ENCODE peak calls at places on chromosomes 13 and 19, in five cellular contexts. V, T, K, B and I are unnamed samples.

GRCh38 chr13:33015275-33015674 is 948 bp upstream of the KL start:
- DNase-seq in V (no peak), T (no peak), K (no peak), B (no peak), I (no peak)

GRCh38 chr13:65911546-65912193 is 1318.5 kb downstream of the PCDH9 start:
- DNase-seq in V (no peak), T (no peak), K (no peak), B (no peak), I (no peak)

GRCh38 chr19:35939307-35940077 is 3.3 kb downstream of the LRFN3 start:
- DNase-seq in V (no peak), T (no peak), K (no peak), B (no peak), I (no peak)

GRCh38 chr19:16168465-16169081 is 4.8 kb downstream of the CIB3 start:
- DNase-seq in V (peak), T (peak), K (no peak), B (no peak), I (no peak)

GRCh38 chr19:1860133-1860775 is 3.1 kb downstream of the KLF16 start:
- DNase-seq in V (peak), T (peak), K (no peak), B (peak), I (peak)

GRCh38 chr13:74132152-74132767 is 1.9 kb downstream of the KLF12 start:
- DNase-seq in V (peak), T (no peak), K (no peak), B (peak), I (peak)

GRCh38 chr13:111531505-111531904 is 211.1 kb downstream of the TEX29 start:
- DNase-seq in V (no peak), T (no peak), K (no peak), B (no peak), I (no peak)

GRCh38 chr19:55080915-55081772 is 5.5 kb downstream of the EPS8L1 start:
- DNase-seq in V (peak), T (peak), K (peak), B (peak), I (peak)

GRCh38 chr13:94195715-94196114 is 283.8 kb downstream of the DCT start:
- DNase-seq in V (no peak), T (no peak), K (no peak), B (no peak), I (no peak)

GRCh38 chr19:33821871-33822270 is 25.2 kb downstream of the KCTD15 start:
- DNase-seq in V (no peak), T (no peak), K (no peak), B (no peak), I (no peak)

GRCh38 chr19:44745887-44746600 is 2.5 kb upstream of the BCL3 start:
- DNase-seq in V (no peak), T (no peak), K (no peak), B (no peak), I (no peak)

GRCh38 chr19:44072543-44073401 is 813 bp downstream of the ZNF284 start:
- DNase-seq in V (no peak), T (no peak), K (no peak), B (no peak), I (no peak)

GRCh38 chr19:29265436-29265835 is 52.5 kb upstream of the UQCRFS1 start:
- DNase-seq in V (no peak), T (no peak), K (no peak), B (no peak), I (no peak)

GRCh38 chr13:107882708-107883560 is 332.4 kb downstream of the LIG4 start:
- DNase-seq in V (no peak), T (no peak), K (no peak), B (no peak), I (no peak)

GRCh38 chr13:112104873-112105234 is 37.9 kb downstream of the SOX1 start:
- DNase-seq in V (no peak), T (no peak), K (no peak), B (no peak), I (no peak)

GRCh38 chr13:43284162-43284561 is 260.8 kb downstream of the DNAJC15 start:
- DNase-seq in V (no peak), T (no peak), K (no peak), B (no peak), I (no peak)

GRCh38 chr19:16587031-16588023 is 15.1 kb upstream of the SLC35E1 start:
- DNase-seq in V (peak), T (peak), K (peak), B (peak), I (peak)

GRCh38 chr19:10516671-10517286 is 468 bp downstream of the S1PR5 start:
- DNase-seq in V (no peak), T (no peak), K (no peak), B (no peak), I (no peak)

GRCh38 chr13:38635030-38635429 is 51.8 kb upstream of the FREM2 start:
- DNase-seq in V (no peak), T (no peak), K (no peak), B (no peak), I (no peak)